ENCODE peak calls at places on chromosomes 12 and 14, in four cellular contexts. B is activated T-helper 1 cell treated with anti-CD3 and anti-CD28 coated beads, Interleukin-12 subunit alpha, Interleukin-12 subunit beta, Interleukin-2, Interleukin-4 antibody, amounts not matched to agents 30 ng/mL and 10 ng/mL and 1 ng/mL, durations not matched to agents 14 hours and 24 hours and 36 hours; V is NCI-H345; W is HFFc6. R is an unnamed sample.
A peak's percentile ranks its signal among the peaks of the same experiment; 100 is the strongest.

GRCh38 chr12:64039285-64039871 is 182.7 kb downstream of the KICS2 start:
- DNase-seq in B (no peak), V (peak; percentile 84), W (peak; percentile 23), R (no peak)

GRCh38 chr12:11885261-11886038 is 185.3 kb upstream of the BCL2L14 start:
- DNase-seq in V (peak; percentile 80), W (peak; percentile 60), B (no peak), R (no peak)

GRCh38 chr12:52837781-52838736 is 3.9 kb upstream of the KRT79 start:
- DNase-seq in B (no peak), W (no peak), V (no peak), R (no peak)

GRCh38 chr12:50257226-50258166 is 25.8 kb downstream of the LIMA1 start:
- DNase-seq in B (no peak), V (no peak), W (peak; percentile 51), R (peak; percentile 53)

GRCh38 chr12:65565601-65566560 is 258.4 kb upstream of the HMGA2 start:
- DNase-seq in W (peak; percentile 96), B (no peak), V (no peak), R (no peak)

GRCh38 chr12:30725739-30726138 is 29.0 kb downstream of the CAPRIN2 start:
- DNase-seq in B (no peak), V (no peak), W (peak; percentile 68), R (no peak)

GRCh38 chr12:79397609-79398008 is 293.2 kb downstream of the PAWR start:
- DNase-seq in V (no peak), W (no peak), B (no peak), R (no peak)

GRCh38 chr12:94171595-94171930 is 23.2 kb downstream of the PLXNC1 start:
- DNase-seq in W (peak; percentile 15), B (no peak), V (no peak), R (no peak)

GRCh38 chr12:131673519-131674265 is 37.2 kb upstream of the SFSWAP start:
- DNase-seq in V (no peak), W (no peak), B (no peak), R (no peak)

GRCh38 chr12:108700833-108701450 is 30.4 kb downstream of the CORO1C start:
- DNase-seq in B (no peak), W (no peak), V (no peak), R (no peak)

GRCh38 chr14:33475623-33476022 is 475.3 kb downstream of the EGLN3 start:
- DNase-seq in W (no peak), V (peak; percentile 85), B (no peak), R (no peak)

GRCh38 chr14:68685419-68686211 is 107.3 kb downstream of the ZFP36L1 start:
- DNase-seq in B (peak; percentile 71), W (peak; percentile 63), V (no peak), R (peak; percentile 18)

GRCh38 chr14:67705211-67705610 is 3.5 kb downstream of the RDH12 start:
- DNase-seq in B (no peak), W (no peak), V (no peak), R (no peak)

GRCh38 chr12:98418357-98419075 is 96.9 kb upstream of the TMPO start:
- DNase-seq in V (no peak), W (peak; percentile 94), B (no peak), R (peak; percentile 83)

GRCh38 chr12:107400686-107401447 is 284.7 kb upstream of the PWP1 start:
- DNase-seq in W (no peak), B (no peak), V (no peak), R (no peak)

GRCh38 chr14:74913986-74914573 is 9.0 kb downstream of the RPS6KL1 start:
- DNase-seq in W (peak; percentile 60), V (peak; percentile 22), B (no peak), R (peak; percentile 77)

GRCh38 chr14:77985235-77985634 is 184.9 kb upstream of the NRXN3 start:
- DNase-seq in V (no peak), W (no peak), B (no peak), R (no peak)

GRCh38 chr12:53992377-53992776 is 7.4 kb downstream of the HOXC10 start:
- DNase-seq in V (no peak), W (no peak), B (no peak), R (no peak)

GRCh38 chr14:35351497-35351896 is 53.1 kb downstream of the NFKBIA start:
- DNase-seq in B (no peak), W (no peak), V (no peak), R (no peak)

GRCh38 chr12:104953323-104953722 is 4.8 kb downstream of the SLC41A2 start:
- DNase-seq in V (no peak), W (no peak), B (no peak), R (no peak)

GRCh38 chr14:32608880-32609279 is 279.8 kb downstream of the AKAP6 start:
- DNase-seq in V (no peak), B (no peak), W (no peak), R (no peak)